ENCODE peak calls at places on chromosomes 1 and 21, in seven cellular contexts. N, L, H, I, Y, Q and S are unnamed samples.

GRCh38 chr1:28249013-28249870 is 10.1 kb upstream of the SESN2 start:
- DNase-seq in N (no peak), L (peak), H (peak), I (no peak), Y (no peak), Q (no peak), S (peak)

GRCh38 chr1:27380223-27380622 is 2.9 kb downstream of the CD164L2 start:
- DNase-seq in N (no peak), L (no peak), H (no peak), I (no peak), Y (no peak), Q (no peak), S (no peak)

GRCh38 chr1:56838726-56839125 is 15.9 kb upstream of the C8A start:
- DNase-seq in N (no peak), L (no peak), H (no peak), I (no peak), Y (no peak), Q (no peak), S (no peak)

GRCh38 chr1:209208648-209209047 is 374.9 kb upstream of the CAMK1G start:
- DNase-seq in N (no peak), L (no peak), H (no peak), I (no peak), Y (no peak), Q (no peak), S (no peak)

GRCh38 chr1:34779526-34779925 is 1.5 kb upstream of the GJB3 start:
- DNase-seq in N (no peak), L (no peak), H (no peak), I (no peak), Y (no peak), Q (no peak), S (no peak)

GRCh38 chr1:163085904-163086268 is 16.7 kb downstream of the RGS4 start:
- DNase-seq in N (no peak), L (no peak), H (no peak), I (no peak), Y (no peak), Q (no peak), S (no peak)

GRCh38 chr1:110341146-110341871 is 2.1 kb downstream of the RBM15 start:
- DNase-seq in N (no peak), L (no peak), H (peak), I (no peak), Y (no peak), Q (no peak), S (no peak)

GRCh38 chr1:201551877-201552731 is 13.2 kb downstream of the NAV1 start:
- DNase-seq in N (no peak), L (no peak), H (no peak), I (no peak), Y (no peak), Q (no peak), S (no peak)

GRCh38 chr1:15727866-15728534 is 8.1 kb upstream of the SLC25A34 start:
- DNase-seq in N (no peak), L (no peak), H (no peak), I (no peak), Y (no peak), Q (no peak), S (peak)

GRCh38 chr1:85047472-85048295 is 616 bp downstream of the MCOLN3 start:
- DNase-seq in N (no peak), L (no peak), H (peak), I (peak), Y (no peak), Q (peak), S (no peak)

GRCh38 chr1:243924188-243924587 is 74.1 kb upstream of the AKT3 start:
- DNase-seq in N (no peak), L (no peak), H (peak), I (no peak), Y (no peak), Q (peak), S (no peak)

GRCh38 chr1:41843378-41843777 is 75.3 kb downstream of the HIVEP3 start:
- DNase-seq in N (no peak), L (no peak), H (no peak), I (no peak), Y (no peak), Q (peak), S (no peak)

GRCh38 chr1:183004146-183004545 is 19.1 kb upstream of the LAMC1 start:
- DNase-seq in N (no peak), L (no peak), H (no peak), I (no peak), Y (no peak), Q (no peak), S (no peak)

GRCh38 chr21:31554511-31555022 is 104.9 kb upstream of the SOD1 start:
- DNase-seq in N (no peak), L (peak), H (peak), I (no peak), Y (no peak), Q (peak), S (no peak)

GRCh38 chr1:55402676-55403464 is 187.7 kb upstream of the USP24 start:
- DNase-seq in N (no peak), L (no peak), H (no peak), I (no peak), Y (no peak), Q (no peak), S (no peak)

GRCh38 chr1:93087532-93087931 is 8.4 kb downstream of the MTF2 start:
- DNase-seq in N (no peak), L (no peak), H (no peak), I (no peak), Y (no peak), Q (no peak), S (no peak)

GRCh38 chr1:215970406-215970805 is 403.3 kb downstream of the KCTD3 start:
- DNase-seq in N (no peak), L (no peak), H (peak), I (no peak), Y (no peak), Q (no peak), S (no peak)

GRCh38 chr21:42097860-42098259 is 26.7 kb downstream of the UMODL1 start:
- DNase-seq in N (no peak), L (peak), H (no peak), I (no peak), Y (peak), Q (peak), S (peak)

GRCh38 chr1:169427081-169427611 is at the start of gene CCDC181:
- DNase-seq in N (peak), L (peak), H (peak), I (peak), Y (peak), Q (peak), S (peak)

GRCh38 chr1:23416964-23417363 is 7.6 kb downstream of the TCEA3 start:
- DNase-seq in N (no peak), L (no peak), H (no peak), I (no peak), Y (no peak), Q (no peak), S (no peak)

GRCh38 chr1:110783292-110783918 is 89.5 kb upstream of the CD53 start:
- DNase-seq in N (no peak), L (peak), H (peak), I (no peak), Y (peak), Q (peak), S (peak)

GRCh38 chr1:150836129-150836773 is 28.2 kb upstream of the CTSK start:
- DNase-seq in N (no peak), L (no peak), H (no peak), I (no peak), Y (no peak), Q (no peak), S (no peak)

GRCh38 chr1:15106608-15107007 is 46.9 kb upstream of the TMEM51 start:
- DNase-seq in N (no peak), L (peak), H (no peak), I (no peak), Y (no peak), Q (no peak), S (peak)

GRCh38 chr1:39394059-39394458 is 97.4 kb upstream of the BMP8A start:
- DNase-seq in N (no peak), L (no peak), H (no peak), I (no peak), Y (no peak), Q (no peak), S (no peak)

GRCh38 chr1:55129194-55129728 is 85.9 kb downstream of the USP24 start:
- DNase-seq in N (no peak), L (no peak), H (no peak), I (no peak), Y (no peak), Q (no peak), S (no peak)

GRCh38 chr1:166166701-166167394 is at the start of gene FAM78B:
- DNase-seq in N (peak), L (peak), H (peak), I (peak), Y (no peak), Q (no peak), S (peak)